ENCODE peak calls at places on chromosomes 5 and 9, in five cellular contexts. T is COR-L47, P is HS-5, B is hippocampal formation, I is iPS-NIHi11. A is an unnamed sample.

GRCh38 chr9:96875460-96876142 is 21.3 kb upstream of the ZNF782 start:
- DNase-seq in T (peak), P (no peak), B (peak), I (peak), A (peak)

GRCh38 chr9:37503736-37504135 is 18.0 kb downstream of the POLR1E start:
- DNase-seq in T (no peak), P (no peak), B (no peak), I (no peak), A (no peak)

GRCh38 chr5:107425541-107426031 is 245.2 kb downstream of the EFNA5 start:
- DNase-seq in T (no peak), P (peak), B (no peak), I (no peak), A (no peak)

GRCh38 chr5:42949348-42950090 is 90.6 kb downstream of the ANXA2R start:
- DNase-seq in T (peak), P (peak), B (peak), I (no peak), A (peak)

GRCh38 chr9:8078641-8079140 is 279.1 kb upstream of the DMAC1 start:
- DNase-seq in T (no peak), P (no peak), B (no peak), I (no peak), A (no peak)

GRCh38 chr5:134206627-134207160 is 19.2 kb downstream of the PPP2CA start:
- DNase-seq in T (no peak), P (no peak), B (no peak), I (no peak), A (no peak)

GRCh38 chr5:160271396-160271795 is 41.0 kb downstream of the CCNJL start:
- DNase-seq in T (peak), P (no peak), B (no peak), I (no peak), A (no peak)

GRCh38 chr5:83473344-83474169 is 2.0 kb downstream of the VCAN start:
- DNase-seq in T (peak), P (peak), B (peak), I (peak), A (peak)

GRCh38 chr5:169027456-169028118 is 273.4 kb downstream of the SLIT3 start:
- DNase-seq in T (no peak), P (no peak), B (no peak), I (no peak), A (no peak)

GRCh38 chr5:2998106-2998505 is 246.6 kb upstream of the IRX2 start:
- DNase-seq in T (no peak), P (no peak), B (no peak), I (no peak), A (no peak)

GRCh38 chr5:2756211-2756746 is 4.8 kb upstream of the IRX2 start:
- DNase-seq in T (no peak), P (no peak), B (no peak), I (peak), A (no peak)

GRCh38 chr9:111897831-111898144 is 1.2 kb downstream of the UGCG start:
- DNase-seq in T (no peak), P (no peak), B (no peak), I (no peak), A (no peak)

GRCh38 chr9:131303702-131304101 is 14.2 kb downstream of the PLPP7 start:
- DNase-seq in T (no peak), P (no peak), B (no peak), I (no peak), A (no peak)

GRCh38 chr9:6910032-6910431 is 152.3 kb downstream of the KDM4C start:
- DNase-seq in T (no peak), P (no peak), B (no peak), I (no peak), A (no peak)

GRCh38 chr5:124726631-124727362 is 19.6 kb downstream of the ZNF608 start:
- DNase-seq in T (no peak), P (no peak), B (no peak), I (no peak), A (no peak)

GRCh38 chr5:87120518-87121314 is 147.0 kb upstream of the RASA1 start:
- DNase-seq in T (no peak), P (peak), B (no peak), I (no peak), A (no peak)

GRCh38 chr9:15221746-15222145 is 85.3 kb downstream of the TTC39B start:
- DNase-seq in T (no peak), P (no peak), B (no peak), I (no peak), A (no peak)

GRCh38 chr5:18744990-18745590 is 1110.8 kb downstream of the TAF11L14 start:
- DNase-seq in T (peak), P (peak), B (no peak), I (no peak), A (no peak)

GRCh38 chr9:77841739-77842386 is 189.7 kb downstream of the GNAQ start:
- DNase-seq in T (peak), P (no peak), B (no peak), I (no peak), A (no peak)

GRCh38 chr5:91219803-91220371 is 163.2 kb downstream of the ARRDC3 start:
- DNase-seq in T (no peak), P (no peak), B (peak), I (peak), A (peak)

GRCh38 chr9:95386843-95387242 is 69.3 kb upstream of the FANCC start:
- DNase-seq in T (no peak), P (no peak), B (no peak), I (no peak), A (no peak)

A was measured in head of caudate nucleus.